ENCODE peak calls at places on chromosomes 6 and 20, in eight cellular contexts. One of them, this sample, is unnamed.

GRCh38 chr6:95280690-95281273 is 296.6 kb upstream of the MANEA start:
- DNase-seq in right cardiac atrium: no peak
- DNase-seq in cardiac muscle cell: peak
- DNase-seq in astrocyte of the cerebellum: peak
- DNase-seq in heart left ventricle: no peak
- DNase-seq in adipocyte: peak
- DNase-seq in cardiac fibroblast: peak
- DNase-seq in stomach: no peak
- DNase-seq in this sample: no peak

GRCh38 chr6:130303436-130303835 is 62.4 kb upstream of the TMEM200A start:
- DNase-seq in heart left ventricle: no peak
- DNase-seq in adipocyte: peak
- DNase-seq in cardiac fibroblast: peak
- DNase-seq in astrocyte of the cerebellum: peak
- DNase-seq in stomach: no peak
- DNase-seq in right cardiac atrium: no peak
- DNase-seq in cardiac muscle cell: no peak
- DNase-seq in this sample: no peak

GRCh38 chr6:79385893-79386292 is 151.3 kb downstream of the LCA5 start:
- DNase-seq in cardiac muscle cell: peak
- DNase-seq in stomach: no peak
- DNase-seq in heart left ventricle: no peak
- DNase-seq in astrocyte of the cerebellum: peak
- DNase-seq in right cardiac atrium: no peak
- DNase-seq in cardiac fibroblast: peak
- DNase-seq in adipocyte: no peak
- DNase-seq in this sample: no peak

GRCh38 chr20:62051166-62051900 is 14.3 kb downstream of the TAF4 start:
- DNase-seq in stomach: no peak
- DNase-seq in adipocyte: no peak
- DNase-seq in astrocyte of the cerebellum: no peak
- DNase-seq in right cardiac atrium: no peak
- DNase-seq in cardiac muscle cell: no peak
- DNase-seq in heart left ventricle: no peak
- DNase-seq in cardiac fibroblast: no peak
- DNase-seq in this sample: no peak

GRCh38 chr20:51462566-51463276 is 79.8 kb downstream of the NFATC2 start:
- DNase-seq in right cardiac atrium: peak
- DNase-seq in astrocyte of the cerebellum: no peak
- DNase-seq in cardiac fibroblast: peak
- DNase-seq in stomach: no peak
- DNase-seq in cardiac muscle cell: peak
- DNase-seq in adipocyte: peak
- DNase-seq in heart left ventricle: peak
- DNase-seq in this sample: peak

GRCh38 chr6:4943716-4944115 is 60.1 kb downstream of the RPP40 start:
- DNase-seq in heart left ventricle: no peak
- DNase-seq in stomach: no peak
- DNase-seq in adipocyte: peak
- DNase-seq in cardiac fibroblast: peak
- DNase-seq in astrocyte of the cerebellum: no peak
- DNase-seq in right cardiac atrium: no peak
- DNase-seq in cardiac muscle cell: no peak
- DNase-seq in this sample: no peak

GRCh38 chr6:49516147-49516505 is 16.4 kb downstream of the GLYATL3 start:
- DNase-seq in stomach: no peak
- DNase-seq in right cardiac atrium: no peak
- DNase-seq in heart left ventricle: no peak
- DNase-seq in astrocyte of the cerebellum: no peak
- DNase-seq in cardiac muscle cell: no peak
- DNase-seq in adipocyte: no peak
- DNase-seq in cardiac fibroblast: no peak
- DNase-seq in this sample: no peak

GRCh38 chr20:46773680-46774079 is 64.2 kb downstream of the SLC2A10 start:
- DNase-seq in right cardiac atrium: no peak
- DNase-seq in astrocyte of the cerebellum: no peak
- DNase-seq in cardiac fibroblast: no peak
- DNase-seq in cardiac muscle cell: no peak
- DNase-seq in adipocyte: no peak
- DNase-seq in stomach: no peak
- DNase-seq in heart left ventricle: no peak
- DNase-seq in this sample: no peak

GRCh38 chr6:1297746-1298145 is 14.2 kb upstream of the FOXQ1 start:
- DNase-seq in stomach: no peak
- DNase-seq in heart left ventricle: no peak
- DNase-seq in cardiac fibroblast: no peak
- DNase-seq in right cardiac atrium: no peak
- DNase-seq in astrocyte of the cerebellum: no peak
- DNase-seq in adipocyte: peak
- DNase-seq in cardiac muscle cell: no peak
- DNase-seq in this sample: no peak

GRCh38 chr20:35523298-35523888 is 6.1 kb downstream of the C20orf173 start:
- DNase-seq in adipocyte: peak
- DNase-seq in astrocyte of the cerebellum: no peak
- DNase-seq in cardiac fibroblast: peak
- DNase-seq in right cardiac atrium: no peak
- DNase-seq in cardiac muscle cell: no peak
- DNase-seq in stomach: no peak
- DNase-seq in heart left ventricle: no peak
- DNase-seq in this sample: no peak

GRCh38 chr6:110520992-110521543 is 44.7 kb upstream of the SLC22A16 start:
- DNase-seq in stomach: no peak
- DNase-seq in cardiac muscle cell: no peak
- DNase-seq in astrocyte of the cerebellum: no peak
- DNase-seq in cardiac fibroblast: no peak
- DNase-seq in heart left ventricle: no peak
- DNase-seq in right cardiac atrium: no peak
- DNase-seq in adipocyte: no peak
- DNase-seq in this sample: no peak

GRCh38 chr20:31475472-31476312 is 604 bp downstream of the REM1 start:
- DNase-seq in adipocyte: no peak
- DNase-seq in right cardiac atrium: peak
- DNase-seq in stomach: no peak
- DNase-seq in astrocyte of the cerebellum: no peak
- DNase-seq in cardiac muscle cell: no peak
- DNase-seq in heart left ventricle: no peak
- DNase-seq in cardiac fibroblast: no peak
- DNase-seq in this sample: no peak

GRCh38 chr6:160428818-160429744 is 80.9 kb downstream of the SLC22A3 start:
- DNase-seq in cardiac muscle cell: no peak
- DNase-seq in cardiac fibroblast: peak
- DNase-seq in adipocyte: no peak
- DNase-seq in astrocyte of the cerebellum: no peak
- DNase-seq in stomach: no peak
- DNase-seq in right cardiac atrium: peak
- DNase-seq in heart left ventricle: no peak
- DNase-seq in this sample: no peak

GRCh38 chr6:12391472-12391871 is 101.3 kb downstream of the EDN1 start:
- DNase-seq in astrocyte of the cerebellum: no peak
- DNase-seq in stomach: no peak
- DNase-seq in cardiac muscle cell: no peak
- DNase-seq in heart left ventricle: no peak
- DNase-seq in cardiac fibroblast: no peak
- DNase-seq in right cardiac atrium: no peak
- DNase-seq in adipocyte: no peak
- DNase-seq in this sample: no peak

GRCh38 chr20:62156592-62157386 is 13.2 kb downstream of the SS18L1 start:
- DNase-seq in cardiac fibroblast: peak
- DNase-seq in adipocyte: peak
- DNase-seq in astrocyte of the cerebellum: no peak
- DNase-seq in right cardiac atrium: peak
- DNase-seq in stomach: peak
- DNase-seq in cardiac muscle cell: peak
- DNase-seq in heart left ventricle: peak
- DNase-seq in this sample: no peak

GRCh38 chr6:90940812-90941481 is 354.1 kb upstream of the MAP3K7 start:
- DNase-seq in heart left ventricle: no peak
- DNase-seq in astrocyte of the cerebellum: peak
- DNase-seq in adipocyte: peak
- DNase-seq in cardiac muscle cell: peak
- DNase-seq in stomach: no peak
- DNase-seq in right cardiac atrium: no peak
- DNase-seq in cardiac fibroblast: peak
- DNase-seq in this sample: no peak

GRCh38 chr6:64293298-64293697 is 657.7 kb downstream of the PHF3 start:
- DNase-seq in stomach: no peak
- DNase-seq in adipocyte: no peak
- DNase-seq in heart left ventricle: no peak
- DNase-seq in cardiac muscle cell: peak
- DNase-seq in astrocyte of the cerebellum: no peak
- DNase-seq in cardiac fibroblast: peak
- DNase-seq in right cardiac atrium: no peak
- DNase-seq in this sample: no peak

GRCh38 chr6:113120214-113120576 is 737.0 kb upstream of the MARCKS start:
- DNase-seq in cardiac muscle cell: peak
- DNase-seq in heart left ventricle: no peak
- DNase-seq in astrocyte of the cerebellum: peak
- DNase-seq in adipocyte: peak
- DNase-seq in stomach: no peak
- DNase-seq in cardiac fibroblast: peak
- DNase-seq in right cardiac atrium: no peak
- DNase-seq in this sample: no peak

GRCh38 chr6:147204060-147204785 is at the start of gene STXBP5:
- DNase-seq in cardiac muscle cell: peak
- DNase-seq in stomach: peak
- DNase-seq in heart left ventricle: peak
- DNase-seq in astrocyte of the cerebellum: no peak
- DNase-seq in adipocyte: peak
- DNase-seq in cardiac fibroblast: peak
- DNase-seq in right cardiac atrium: peak
- DNase-seq in this sample: peak

DNA sequence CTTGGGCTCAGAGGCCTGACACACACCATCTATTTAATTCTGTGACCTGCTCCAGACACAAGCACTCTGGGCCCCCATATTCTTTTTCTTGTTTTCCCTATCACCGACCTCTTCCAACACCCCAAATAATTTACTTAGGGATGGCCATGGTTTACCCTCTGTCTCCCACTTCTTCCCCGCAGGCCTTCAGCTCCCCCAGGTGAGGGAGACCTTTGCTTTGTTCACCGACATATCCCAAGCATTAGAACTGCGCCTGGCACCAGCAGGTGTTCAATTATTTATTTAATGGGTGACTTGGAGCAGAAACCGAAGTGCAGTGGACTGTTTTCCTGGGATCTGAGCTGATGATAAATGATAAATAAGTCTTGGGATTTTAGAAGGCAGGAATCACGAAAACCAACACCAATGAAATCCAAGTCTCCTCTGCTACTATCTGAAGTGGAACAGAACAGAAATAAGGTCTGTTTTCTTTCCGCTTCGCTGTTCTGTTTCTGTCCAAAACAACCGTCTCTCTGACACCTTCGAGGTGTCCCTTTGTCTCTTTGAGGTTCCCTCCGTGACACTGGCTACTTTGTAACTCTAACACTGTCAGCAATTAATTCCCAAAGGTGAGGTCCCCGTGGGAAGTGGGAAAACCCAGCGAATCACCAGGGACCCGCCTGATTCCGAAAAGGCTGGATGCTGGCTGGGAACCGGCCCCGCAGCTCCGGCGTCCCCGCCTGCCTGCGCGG is 1.1 kb upstream of the RIN2 start:
- DNase-seq in stomach: peak
- DNase-seq in heart left ventricle: no peak
- DNase-seq in cardiac fibroblast: no peak
- DNase-seq in astrocyte of the cerebellum: no peak
- DNase-seq in cardiac muscle cell: no peak
- DNase-seq in right cardiac atrium: no peak
- DNase-seq in adipocyte: no peak
- DNase-seq in this sample: peak
- H3K4me3 ChIP-seq in stomach: peak
- H3K4me3 ChIP-seq in heart left ventricle: peak
- H3K4me3 ChIP-seq in cardiac fibroblast: peak
- H3K4me3 ChIP-seq in astrocyte of the cerebellum: peak
- H3K4me3 ChIP-seq in cardiac muscle cell: peak
- H3K4me3 ChIP-seq in right cardiac atrium: peak
- H3K4me3 ChIP-seq in adipocyte: peak
- H3K4me3 ChIP-seq in this sample: peak

GRCh38 chr6:107941627-107942026 is 16.4 kb downstream of the SEC63 start:
- DNase-seq in cardiac fibroblast: no peak
- DNase-seq in astrocyte of the cerebellum: no peak
- DNase-seq in adipocyte: no peak
- DNase-seq in heart left ventricle: no peak
- DNase-seq in right cardiac atrium: no peak
- DNase-seq in stomach: no peak
- DNase-seq in cardiac muscle cell: no peak
- DNase-seq in this sample: no peak
- H3K4me3 ChIP-seq in cardiac fibroblast: no peak
- H3K4me3 ChIP-seq in astrocyte of the cerebellum: no peak
- H3K4me3 ChIP-seq in adipocyte: no peak
- H3K4me3 ChIP-seq in heart left ventricle: no peak
- H3K4me3 ChIP-seq in right cardiac atrium: no peak
- H3K4me3 ChIP-seq in stomach: no peak
- H3K4me3 ChIP-seq in cardiac muscle cell: no peak
- H3K4me3 ChIP-seq in this sample: no peak

GRCh38 chr6:26122005-26122388 is 34.8 kb downstream of the HFE start:
- DNase-seq in stomach: no peak
- DNase-seq in astrocyte of the cerebellum: no peak
- DNase-seq in heart left ventricle: no peak
- DNase-seq in right cardiac atrium: no peak
- DNase-seq in adipocyte: no peak
- DNase-seq in cardiac fibroblast: no peak
- DNase-seq in cardiac muscle cell: no peak
- DNase-seq in this sample: no peak

GRCh38 chr6:26122793-26123674 is 35.8 kb downstream of the HFE start:
- DNase-seq in cardiac muscle cell: peak
- DNase-seq in adipocyte: peak
- DNase-seq in stomach: peak
- DNase-seq in heart left ventricle: peak
- DNase-seq in right cardiac atrium: peak
- DNase-seq in astrocyte of the cerebellum: peak
- DNase-seq in cardiac fibroblast: peak
- DNase-seq in this sample: peak

GRCh38 chr6:26121141-26122004 is 34.1 kb downstream of the HFE start:
- DNase-seq in adipocyte: no peak
- DNase-seq in cardiac fibroblast: peak
- DNase-seq in right cardiac atrium: no peak
- DNase-seq in heart left ventricle: no peak
- DNase-seq in astrocyte of the cerebellum: no peak
- DNase-seq in stomach: no peak
- DNase-seq in cardiac muscle cell: no peak
- DNase-seq in this sample: no peak

GRCh38 chr6:26123675-26124549 is 36.7 kb downstream of the HFE start:
- DNase-seq in adipocyte: peak
- DNase-seq in cardiac muscle cell: peak
- DNase-seq in right cardiac atrium: peak
- DNase-seq in cardiac fibroblast: peak
- DNase-seq in heart left ventricle: peak
- DNase-seq in stomach: peak
- DNase-seq in astrocyte of the cerebellum: peak
- DNase-seq in this sample: peak

GRCh38 chr6:26122402-26122792 is 35.2 kb downstream of the HFE start:
- DNase-seq in astrocyte of the cerebellum: no peak
- DNase-seq in right cardiac atrium: no peak
- DNase-seq in cardiac fibroblast: no peak
- DNase-seq in heart left ventricle: no peak
- DNase-seq in adipocyte: no peak
- DNase-seq in stomach: no peak
- DNase-seq in cardiac muscle cell: no peak
- DNase-seq in this sample: no peak
- H3K4me3 ChIP-seq in astrocyte of the cerebellum: peak
- H3K4me3 ChIP-seq in right cardiac atrium: peak
- H3K4me3 ChIP-seq in cardiac fibroblast: peak
- H3K4me3 ChIP-seq in heart left ventricle: peak
- H3K4me3 ChIP-seq in adipocyte: peak
- H3K4me3 ChIP-seq in stomach: peak
- H3K4me3 ChIP-seq in cardiac muscle cell: peak
- H3K4me3 ChIP-seq in this sample: peak

GRCh38 chr20:875115-875514 is 41.0 kb downstream of the ANGPT4 start:
- DNase-seq in heart left ventricle: no peak
- DNase-seq in right cardiac atrium: no peak
- DNase-seq in cardiac muscle cell: no peak
- DNase-seq in astrocyte of the cerebellum: no peak
- DNase-seq in adipocyte: no peak
- DNase-seq in cardiac fibroblast: no peak
- DNase-seq in stomach: no peak
- DNase-seq in this sample: no peak
- H3K4me3 ChIP-seq in heart left ventricle: no peak
- H3K4me3 ChIP-seq in right cardiac atrium: no peak
- H3K4me3 ChIP-seq in cardiac muscle cell: no peak
- H3K4me3 ChIP-seq in astrocyte of the cerebellum: no peak
- H3K4me3 ChIP-seq in adipocyte: no peak
- H3K4me3 ChIP-seq in cardiac fibroblast: no peak
- H3K4me3 ChIP-seq in stomach: no peak
- H3K4me3 ChIP-seq in this sample: no peak